ENCODE peak calls at places on chromosomes 16 and 17, in five cellular contexts. G is Peyer's patch, E is esophagus squamous epithelium, W is BE2C, Z is PC-9. H is an unnamed sample. For H3K9me3, the result is how much of the 10 kb centered on the place peaks cover.

GRCh38 chr17:51430581-51430980 is 170.2 kb downstream of the UTP18 start:
- DNase-seq in G (no peak), E (no peak), W (no peak), Z (no peak), H (no peak)

GRCh38 chr16:82016268-82016667 is 5.0 kb upstream of the SDR42E1 start:
- DNase-seq in G (no peak), E (no peak), W (no peak), Z (no peak), H (no peak)

GRCh38 chr16:80996688-80997138 is 10.0 kb downstream of the CMC2 start:
- DNase-seq in G (no peak), E (no peak), W (no peak), Z (no peak), H (no peak)

GRCh38 chr17:72008236-72008874 is 112.5 kb upstream of the SOX9 start:
- DNase-seq in G (no peak), E (no peak), W (no peak), Z (no peak), H (no peak)

GRCh38 chr16:83912152-83912948 is 13.4 kb downstream of the MLYCD start:
- DNase-seq in G (no peak), E (no peak), W (no peak), Z (no peak), H (no peak)

GRCh38 chr17:58391302-58391984 is 25.9 kb downstream of the RNF43 start:
- DNase-seq in G (peak), E (no peak), W (peak), Z (peak), H (no peak)

GRCh38 chr17:36818134-36818825 is 119.0 kb upstream of the LHX1 start:
- DNase-seq in G (no peak), E (no peak), W (no peak), Z (no peak), H (no peak)

GRCh38 chr16:19068237-19068815 is 912 bp downstream of the COQ7 start:
- DNase-seq in G (no peak), E (no peak), W (no peak), Z (no peak), H (no peak)

GRCh38 chr17:27578718-27579085 is 52.3 kb upstream of the LGALS9 start:
- DNase-seq in G (no peak), E (no peak), W (no peak), Z (no peak), H (no peak)

GRCh38 chr17:44065668-44066203 is 735 bp downstream of the LSM12 start:
- DNase-seq in G (no peak), E (no peak), W (no peak), Z (no peak), H (no peak)

GRCh38 chr17:48052956-48053757 is 5.0 kb downstream of the NFE2L1 start:
- DNase-seq in G (no peak), E (no peak), W (peak), Z (no peak), H (no peak)

GRCh38 chr17:65323055-65323454 is 185.9 kb downstream of the RGS9 start:
- DNase-seq in G (no peak), E (no peak), W (no peak), Z (no peak), H (no peak)

GRCh38 chr16:19645557-19645981 is 72.5 kb downstream of the KNOP1 start:
- DNase-seq in G (no peak), E (no peak), W (no peak), Z (peak), H (no peak)

GRCh38 chr17:34703533-34703932 is 124.2 kb downstream of the TMEM132E start:
- DNase-seq in G (no peak), E (no peak), W (no peak), Z (peak), H (no peak)

GRCh38 chr17:71398706-71399620 is 721.9 kb upstream of the SOX9 start:
- DNase-seq in G (no peak), E (no peak), W (no peak), Z (no peak), H (no peak)

GRCh38 chr17:12789976-12790805 is 893 bp downstream of the ARHGAP44 start:
- DNase-seq in G (peak), E (no peak), W (no peak), Z (no peak), H (no peak)

GRCh38 chr17:62064029-62064790 is 868 bp downstream of the MED13 start:
- DNase-seq in G (no peak), E (no peak), W (no peak), Z (no peak), H (no peak)

GRCh38 chr16:35399133-35399532 is 1939.7 kb downstream of the TP53TG3F start:
- DNase-seq in G (no peak), E (no peak), W (no peak), Z (no peak), H (no peak)
- H3K9me3 ChIP-seq in G (under half), E (under half), W (under half), Z (under half), H (under half)

DNA sequence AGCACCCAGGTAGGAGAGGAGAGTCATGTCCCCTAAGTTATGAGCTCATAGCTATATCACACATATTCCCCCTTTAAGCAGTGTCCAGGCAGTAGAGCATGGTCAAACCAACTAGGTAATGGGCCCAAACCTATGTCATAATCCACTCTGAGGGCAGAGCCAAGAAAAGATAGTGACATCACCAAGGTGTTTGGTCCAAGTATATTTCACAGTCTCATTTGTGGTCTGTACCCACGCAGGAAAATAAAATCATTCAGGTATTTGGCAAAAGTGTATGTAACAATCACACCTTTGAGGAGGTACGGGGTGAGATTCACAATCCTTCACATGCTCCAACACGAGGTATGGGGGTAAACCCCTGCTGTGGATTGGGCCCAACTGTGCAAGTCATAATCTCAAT is 2112.8 kb downstream of the TP53TG3F start:
- DNase-seq in G (no peak), E (no peak), W (no peak), Z (no peak), H (no peak)
- H3K9me3 ChIP-seq in G (under half), E (under half), W (under half), Z (under half), H (under half)

GRCh38 chr16:35201151-35201550 is 1741.7 kb downstream of the TP53TG3F start:
- DNase-seq in G (no peak), E (no peak), W (no peak), Z (no peak), H (peak)

GRCh38 chr16:35197656-35198055 is 1738.2 kb downstream of the TP53TG3F start:
- DNase-seq in G (no peak), E (no peak), W (no peak), Z (no peak), H (peak)

GRCh38 chr16:35203636-35204035 is 1744.2 kb downstream of the TP53TG3F start:
- DNase-seq in G (no peak), E (no peak), W (no peak), Z (no peak), H (no peak)

GRCh38 chr16:35198223-35199199 is 1739.1 kb downstream of the TP53TG3F start:
- DNase-seq in G (no peak), E (no peak), W (no peak), Z (no peak), H (peak)

GRCh38 chr16:35200662-35201061 is 1741.2 kb downstream of the TP53TG3F start:
- DNase-seq in G (no peak), E (no peak), W (no peak), Z (no peak), H (peak)
- H3K9me3 ChIP-seq in G (under half), E (under half), W (under half), Z (under half), H (under half)

DNA sequence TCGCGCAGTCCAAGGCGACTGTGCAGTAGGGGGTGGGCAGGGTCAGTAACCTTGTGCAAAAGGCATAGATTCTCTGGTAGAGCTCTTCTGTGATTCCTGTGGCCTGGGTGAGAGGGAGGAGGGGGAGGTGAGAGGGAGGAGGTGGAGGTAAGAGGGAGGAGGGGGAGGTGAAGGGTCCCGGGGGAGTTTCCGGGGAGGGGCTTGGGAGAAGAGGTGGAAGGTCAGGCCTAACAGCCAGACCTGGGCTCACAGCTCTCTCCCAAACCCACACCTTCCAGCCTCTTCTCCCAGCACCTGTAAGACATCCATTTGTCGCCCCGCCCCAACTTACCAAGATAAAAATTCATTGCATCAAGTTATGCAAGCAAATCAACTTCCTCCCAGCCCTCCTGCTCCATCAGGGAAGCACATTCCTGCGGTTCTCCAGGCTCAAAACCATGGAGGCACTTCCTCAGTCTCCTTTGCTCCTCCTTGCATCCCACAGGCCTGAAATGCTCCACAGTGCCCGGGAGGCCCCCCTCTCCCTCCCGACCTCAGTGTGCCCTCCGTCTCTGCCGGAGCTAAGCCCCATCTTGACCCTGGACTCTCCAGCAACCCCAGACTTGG is 30.6 kb downstream of the PIK3R6 start:
- DNase-seq in G (no peak), E (no peak), W (no peak), Z (no peak), H (peak)
- H3K9me3 ChIP-seq in G (under half), E (under half), W (under half), Z (under half), H (under half)

DNA sequence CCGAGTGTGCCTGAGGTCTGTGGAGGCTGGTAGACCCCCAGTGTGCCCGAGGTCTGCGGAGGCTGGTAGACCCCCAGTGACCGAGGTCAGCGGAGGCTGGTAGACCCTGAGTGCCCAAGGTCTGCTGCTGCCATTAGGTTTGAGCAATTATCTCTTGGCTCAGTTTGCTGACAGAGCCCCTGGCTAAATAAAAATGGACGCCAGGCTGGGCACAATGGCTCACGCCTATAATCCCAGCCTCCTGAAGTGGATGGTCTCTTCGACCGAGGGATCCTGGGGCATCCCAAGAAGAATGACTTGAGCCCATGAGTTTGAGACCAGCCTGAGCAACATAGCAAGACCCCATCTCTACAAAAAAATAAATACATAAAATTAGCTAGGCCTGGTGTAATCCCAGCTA is 98.7 kb upstream of the ZNF469 start:
- DNase-seq in G (no peak), E (no peak), W (no peak), Z (no peak), H (no peak)
- H3K9me3 ChIP-seq in G (under half), E (under half), W (under half), Z (under half), H (under half)

GRCh38 chr17:82480345-82480744 is 21.8 kb downstream of the NARF start:
- DNase-seq in G (no peak), E (no peak), W (no peak), Z (no peak), H (no peak)

GRCh38 chr17:82479602-82480001 is 21.1 kb downstream of the NARF start:
- DNase-seq in G (no peak), E (no peak), W (no peak), Z (no peak), H (no peak)

GRCh38 chr17:82483204-82483660 is 24.7 kb downstream of the NARF start:
- DNase-seq in G (no peak), E (no peak), W (no peak), Z (no peak), H (no peak)

GRCh38 chr17:82475458-82475857 is 16.9 kb downstream of the NARF start:
- DNase-seq in G (no peak), E (no peak), W (no peak), Z (peak), H (no peak)

GRCh38 chr17:82477934-82478333 is 19.4 kb downstream of the NARF start:
- DNase-seq in G (no peak), E (no peak), W (no peak), Z (no peak), H (no peak)
- H3K9me3 ChIP-seq in G (under half), E (under half), W (under half), Z (under half), H (under half)

DNA sequence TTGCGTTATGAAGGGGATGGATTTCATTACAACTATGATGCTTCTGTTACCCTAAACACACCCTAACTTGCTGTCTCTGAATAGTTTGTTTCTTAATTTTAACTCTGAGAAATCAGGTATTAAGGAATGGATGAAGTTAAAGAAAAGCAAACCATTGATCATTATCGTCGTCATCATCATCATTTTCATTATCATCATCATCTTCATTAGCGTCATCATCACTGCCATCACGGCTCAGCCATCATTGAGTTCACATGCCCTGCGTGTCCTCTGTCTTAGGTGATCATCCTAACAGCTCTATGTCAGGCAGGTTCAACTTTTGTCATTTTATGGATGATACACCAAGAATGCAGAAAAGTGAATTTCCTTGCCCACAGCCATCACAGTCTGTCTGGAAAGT is 477.5 kb upstream of the EEF2KMT start:
- DNase-seq in G (no peak), E (no peak), W (no peak), Z (no peak), H (no peak)
- H3K9me3 ChIP-seq in G (under half), E (under half), W (under half), Z (under half), H (under half)

GRCh38 chr16:77863250-77863649 is 74.9 kb downstream of the VAT1L start:
- DNase-seq in G (no peak), E (no peak), W (no peak), Z (no peak), H (no peak)

GRCh38 chr16:77868478-77868877 is 80.1 kb downstream of the VAT1L start:
- DNase-seq in G (no peak), E (no peak), W (no peak), Z (no peak), H (no peak)

GRCh38 chr16:77868052-77868451 is 79.7 kb downstream of the VAT1L start:
- DNase-seq in G (no peak), E (no peak), W (no peak), Z (no peak), H (no peak)

GRCh38 chr16:77869997-77870813 is 81.8 kb downstream of the VAT1L start:
- DNase-seq in G (no peak), E (no peak), W (no peak), Z (no peak), H (no peak)

GRCh38 chr16:77866769-77867168 is 78.4 kb downstream of the VAT1L start:
- DNase-seq in G (no peak), E (no peak), W (no peak), Z (no peak), H (no peak)
- H3K9me3 ChIP-seq in G (under half), E (under half), W (under half), Z (under half), H (under half)

DNA sequence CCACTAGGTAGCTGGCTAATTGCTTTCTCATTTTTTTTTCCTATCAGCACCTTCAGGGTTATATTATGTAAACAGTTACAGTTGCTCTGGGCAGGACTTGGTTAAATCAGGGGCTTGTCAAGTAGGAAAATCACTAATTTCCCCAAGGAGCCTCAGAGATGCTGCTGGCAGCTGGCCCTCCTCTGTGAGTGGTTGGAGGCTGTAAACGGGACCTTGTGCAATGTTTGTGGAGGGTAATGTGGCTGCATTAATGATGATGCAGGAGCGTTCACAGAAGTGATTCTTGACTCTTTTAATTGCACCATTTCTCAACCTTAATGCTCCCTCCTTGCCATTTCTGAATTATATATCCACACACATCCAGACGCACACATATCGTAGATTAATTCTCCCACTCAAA is 154.2 kb upstream of the PIRT start:
- DNase-seq in G (no peak), E (no peak), W (no peak), Z (no peak), H (no peak)
- H3K9me3 ChIP-seq in G (under half), E (under half), W (under half), Z (under half), H (under half)

H was measured in vagina.